ENCODE peak calls at places on chromosome 5, in six cellular contexts. C is IMR-90, W is neuronal stem cell, J is H1, G is mesenchymal stem cell, B is trophoblast cell. Z is an unnamed sample.

GRCh38 chr5:87184544-87184943 is 83.1 kb upstream of the RASA1 start:
- DNase-seq in C (no peak), W (no peak), J (no peak), G (no peak), B (no peak), Z (no peak)

GRCh38 chr5:14849516-14850294 is 21.9 kb downstream of the ANKH start:
- DNase-seq in C (no peak), W (no peak), J (no peak), G (no peak), B (peak), Z (no peak)

GRCh38 chr5:111075520-111075919 is 4.0 kb downstream of the TSLP start:
- DNase-seq in C (peak), W (no peak), J (no peak), G (peak), B (no peak), Z (no peak)

GRCh38 chr5:175654346-175654745 is 3.5 kb upstream of the HRH2 start:
- DNase-seq in C (no peak), W (no peak), J (no peak), G (no peak), B (no peak), Z (no peak)

GRCh38 chr5:32013658-32014057 is 160.5 kb downstream of the GOLPH3 start:
- DNase-seq in C (no peak), W (no peak), J (no peak), G (no peak), B (no peak), Z (no peak)

GRCh38 chr5:5979362-5979760 is 399.0 kb downstream of the MED10 start:
- DNase-seq in C (no peak), W (no peak), J (no peak), G (no peak), B (peak), Z (no peak)

GRCh38 chr5:111016801-111017200 is 54.7 kb upstream of the TSLP start:
- DNase-seq in C (peak), W (no peak), J (no peak), G (peak), B (no peak), Z (no peak)

GRCh38 chr5:176364765-176365662 is at the start of gene ARL10:
- DNase-seq in C (peak), W (peak), J (no peak), G (peak), B (no peak), Z (peak)

GRCh38 chr5:61275841-61276240 is 56.2 kb upstream of the ZSWIM6 start:
- DNase-seq in C (peak), W (no peak), J (no peak), G (peak), B (peak), Z (no peak)

GRCh38 chr5:74638776-74639537 is 1.6 kb downstream of the ENC1 start:
- DNase-seq in C (peak), W (no peak), J (no peak), G (peak), B (peak), Z (no peak)
- H3K14ac ChIP-seq in C (peak), W (no peak), J (no peak), G (no peak), B (no peak), Z (no peak)

GRCh38 chr5:178576591-178577351 is 13.4 kb downstream of the COL23A1 start:
- DNase-seq in C (no peak), W (peak), J (no peak), G (no peak), B (peak), Z (peak)
- H3K4ac ChIP-seq in C (no peak), W (peak), J (no peak), G (no peak), B (no peak), Z (no peak)

GRCh38 chr5:78927657-78928282 is 57.3 kb downstream of the ARSB start:
- DNase-seq in C (peak), W (peak), J (peak), G (peak), B (no peak), Z (peak)
- H2AK5ac ChIP-seq in C (peak), W (no peak), J (peak), G (peak), B (no peak), Z (no peak)

GRCh38 chr5:171252674-171253073 is 56.4 kb upstream of the TLX3 start:
- DNase-seq in C (no peak), W (no peak), J (no peak), G (no peak), B (no peak), Z (no peak)

GRCh38 chr5:171251519-171251918 is 57.5 kb upstream of the TLX3 start:
- DNase-seq in C (no peak), W (no peak), J (no peak), G (no peak), B (no peak), Z (no peak)

GRCh38 chr5:171249460-171249859 is 59.6 kb upstream of the TLX3 start:
- DNase-seq in C (no peak), W (no peak), J (no peak), G (no peak), B (no peak), Z (no peak)

DNA sequence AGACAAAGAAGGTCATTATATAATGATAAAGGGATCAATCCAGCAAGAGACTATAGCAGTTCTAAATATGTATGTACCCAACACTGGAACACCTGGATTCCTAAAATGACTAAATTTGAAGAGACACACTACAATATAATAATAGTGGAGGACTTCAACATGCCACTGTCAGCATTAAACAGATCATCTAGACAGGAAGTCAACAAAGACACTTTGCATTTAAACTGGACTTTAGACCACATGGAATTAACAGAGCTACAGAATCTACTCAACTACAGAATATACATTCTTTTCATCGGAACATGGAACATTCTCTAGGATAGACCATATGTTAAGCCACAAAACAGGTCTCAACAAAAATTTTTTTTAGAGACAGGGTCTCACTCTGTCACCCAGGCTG is 58.3 kb upstream of the TLX3 start:
- DNase-seq in C (no peak), W (no peak), J (no peak), G (no peak), B (no peak), Z (no peak)
- H3K14ac ChIP-seq in C (no peak), W (no peak), J (no peak), G (no peak), B (no peak), Z (no peak)

GRCh38 chr5:38725419-38725865 is 120.4 kb upstream of the OSMR start:
- DNase-seq in C (no peak), W (peak), J (no peak), G (no peak), B (no peak), Z (no peak)
- H3K4ac ChIP-seq in C (no peak), W (no peak), J (no peak), G (no peak), B (no peak), Z (no peak)

GRCh38 chr5:107815109-107815508 is 144.4 kb upstream of the EFNA5 start:
- DNase-seq in C (no peak), W (no peak), J (no peak), G (no peak), B (no peak), Z (no peak)

GRCh38 chr5:107817436-107817835 is 146.7 kb upstream of the EFNA5 start:
- DNase-seq in C (no peak), W (no peak), J (no peak), G (no peak), B (no peak), Z (no peak)

GRCh38 chr5:107821288-107821687 is 150.6 kb upstream of the EFNA5 start:
- DNase-seq in C (no peak), W (no peak), J (no peak), G (no peak), B (no peak), Z (no peak)

GRCh38 chr5:107820339-107820880 is 149.7 kb upstream of the EFNA5 start:
- DNase-seq in C (peak), W (no peak), J (no peak), G (no peak), B (no peak), Z (no peak)

DNA sequence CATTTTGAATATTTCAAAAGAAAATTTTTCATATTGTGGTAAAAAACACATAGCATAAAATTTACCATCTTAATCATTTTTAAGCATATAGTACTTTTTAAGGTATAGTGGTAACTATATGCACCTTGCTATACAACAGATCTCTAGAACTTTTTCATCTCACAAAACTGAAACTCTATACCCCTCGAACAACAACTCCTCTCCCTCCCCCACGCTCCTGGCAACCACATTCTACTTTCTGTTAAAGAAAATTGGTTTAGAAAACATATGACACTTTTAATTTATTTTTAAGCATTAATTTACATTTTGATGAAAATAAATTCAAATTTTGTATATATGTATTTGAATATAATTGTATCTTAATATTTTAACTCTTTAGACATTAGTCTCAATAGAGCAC is 147.2 kb upstream of the EFNA5 start:
- DNase-seq in C (no peak), W (no peak), J (no peak), G (no peak), B (no peak), Z (no peak)
- H2AK5ac ChIP-seq in C (no peak), W (no peak), J (no peak), G (no peak), B (no peak), Z (no peak)